ENCODE peak calls at places on chromosomes 4 and X, in seven cellular contexts. U is HCT116, G is PC-9, Z is PC-3, K is endothelial cell of umbilical vein, H is K562, V is GM23338. B is an unnamed sample.

GRCh38 chr4:24002641-24002966 is 112.8 kb upstream of the PPARGC1A start:
- DNase-seq in U (no peak), G (no peak), Z (no peak), K (no peak), H (no peak), V (no peak), B (no peak)

GRCh38 chr4:1465173-1466033 is 59.2 kb upstream of the NKX1-1 start:
- DNase-seq in U (no peak), G (no peak), Z (no peak), K (no peak), H (no peak), V (no peak), B (no peak)

GRCh38 chrX:129825746-129826505 is 17.8 kb downstream of the ZDHHC9 start:
- DNase-seq in U (no peak), G (no peak), Z (no peak), K (no peak), H (no peak), V (no peak), B (no peak)

GRCh38 chr4:113675731-113676707 is 85.5 kb downstream of the CAMK2D start:
- DNase-seq in U (no peak), G (no peak), Z (peak), K (no peak), H (no peak), V (no peak), B (peak)

GRCh38 chr4:77044458-77045124 is 31.2 kb downstream of the CCNI start:
- DNase-seq in U (no peak), G (no peak), Z (peak), K (peak), H (peak), V (peak), B (peak)

GRCh38 chr4:44351069-44351468 is 97.5 kb downstream of the KCTD8 start:
- DNase-seq in U (no peak), G (no peak), Z (peak), K (no peak), H (no peak), V (no peak), B (peak)

GRCh38 chr4:128793859-128794667 is 15.4 kb upstream of the JADE1 start:
- DNase-seq in U (no peak), G (no peak), Z (no peak), K (no peak), H (no peak), V (no peak), B (no peak)

GRCh38 chrX:39643533-39643932 is 454.2 kb downstream of the BCOR start:
- DNase-seq in U (no peak), G (no peak), Z (no peak), K (no peak), H (no peak), V (no peak), B (no peak)

GRCh38 chr4:2800691-2801596 is 8.1 kb downstream of the SH3BP2 start:
- DNase-seq in U (no peak), G (peak), Z (no peak), K (peak), H (peak), V (peak), B (peak)

GRCh38 chr4:160318567-160319220 is 1215.8 kb downstream of the RAPGEF2 start:
- DNase-seq in U (peak), G (no peak), Z (peak), K (no peak), H (no peak), V (no peak), B (no peak)

GRCh38 chr4:155604718-155605601 is 61.7 kb upstream of the GUCY1A1 start:
- DNase-seq in U (no peak), G (peak), Z (peak), K (no peak), H (no peak), V (no peak), B (peak)

DNA sequence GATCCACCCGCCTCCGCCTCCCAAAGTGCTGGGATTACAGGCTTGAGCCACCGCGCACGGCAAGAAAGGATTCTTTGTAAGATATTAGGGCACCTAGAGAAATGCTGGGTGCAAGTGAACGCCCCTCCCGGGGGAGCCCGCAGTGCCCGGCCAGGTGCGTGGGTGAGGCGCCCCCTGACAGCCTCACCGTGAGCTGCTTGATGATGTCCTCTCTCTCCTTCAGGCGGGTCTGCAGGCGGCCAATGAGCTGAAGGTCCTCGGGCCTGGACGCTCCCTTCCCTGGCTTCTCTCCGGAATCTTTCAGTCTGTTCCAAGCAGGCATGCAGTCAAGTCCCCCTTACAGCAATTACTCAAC is 21.9 kb downstream of the MED28 start:
- DNase-seq in U (no peak), G (no peak), Z (no peak), K (no peak), H (no peak), V (no peak), B (no peak)
- H3K4me2 ChIP-seq in U (no peak), G (no peak), Z (no peak), K (no peak), H (no peak), V (no peak), B (no peak)

GRCh38 chrX:25019707-25020390 is 4.1 kb upstream of the ARX start:
- DNase-seq in U (no peak), G (no peak), Z (no peak), K (no peak), H (no peak), V (no peak), B (no peak)
- TF ChIP-seq EZH2 in U (no peak), G (no peak), Z (no peak), K (peak), H (no peak), V (no peak), B (peak)

DNA sequence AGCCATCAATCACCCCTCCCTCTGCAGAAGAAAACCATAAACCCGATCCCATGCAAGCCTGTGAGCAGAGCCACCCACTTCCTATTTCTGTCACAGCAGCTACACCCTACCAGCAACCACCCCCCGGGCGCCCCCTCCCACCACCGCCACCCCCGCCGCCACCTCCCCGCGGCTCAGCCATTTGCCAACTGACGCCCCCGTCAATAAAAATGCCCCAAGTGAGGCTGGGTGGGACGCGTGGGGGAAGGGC is 1.1 kb downstream of the PPP3CA start:
- DNase-seq in U (no peak), G (no peak), Z (no peak), K (no peak), H (no peak), V (no peak), B (no peak)
- H3K4me2 ChIP-seq in U (peak), G (peak), Z (peak), K (no peak), H (no peak), V (peak), B (peak)

DNA sequence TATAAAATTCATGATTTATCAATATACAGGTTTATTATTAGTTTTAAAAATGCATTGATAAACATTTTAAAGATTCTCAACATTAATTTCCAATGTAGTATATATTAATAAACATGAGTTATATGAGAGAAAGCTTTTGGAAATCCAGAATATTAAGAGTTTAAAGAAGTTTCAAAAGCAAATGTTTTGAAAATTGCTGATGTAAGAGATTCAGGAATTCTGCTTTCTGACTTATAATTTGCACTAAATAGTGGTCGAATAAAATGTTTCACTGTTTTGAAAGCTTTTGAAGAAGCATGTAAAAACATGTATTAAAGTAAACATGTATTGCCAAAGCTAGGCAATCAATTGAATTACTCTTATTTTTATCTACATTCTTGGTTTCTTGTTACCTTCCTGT is 151.2 kb upstream of the CXorf51B start:
- DNase-seq in U (no peak), G (no peak), Z (no peak), K (no peak), H (no peak), V (no peak), B (no peak)
- TF ChIP-seq EZH2 in U (no peak), G (no peak), Z (no peak), K (no peak), H (no peak), V (no peak), B (no peak)

GRCh38 chrX:102712216-102712966 is at the start of gene GPRASP2:
- DNase-seq in U (no peak), G (no peak), Z (peak), K (peak), H (peak), V (peak), B (peak)

GRCh38 chrX:102708900-102709299 is 3.3 kb upstream of the GPRASP2 start:
- DNase-seq in U (no peak), G (no peak), Z (no peak), K (no peak), H (no peak), V (no peak), B (no peak)

GRCh38 chrX:102712967-102713677 is 874 bp downstream of the GPRASP2 start:
- DNase-seq in U (no peak), G (peak), Z (peak), K (peak), H (peak), V (peak), B (peak)

GRCh38 chrX:102714994-102715393 is 2.7 kb downstream of the GPRASP2 start:
- DNase-seq in U (no peak), G (no peak), Z (no peak), K (no peak), H (no peak), V (peak), B (no peak)

DNA sequence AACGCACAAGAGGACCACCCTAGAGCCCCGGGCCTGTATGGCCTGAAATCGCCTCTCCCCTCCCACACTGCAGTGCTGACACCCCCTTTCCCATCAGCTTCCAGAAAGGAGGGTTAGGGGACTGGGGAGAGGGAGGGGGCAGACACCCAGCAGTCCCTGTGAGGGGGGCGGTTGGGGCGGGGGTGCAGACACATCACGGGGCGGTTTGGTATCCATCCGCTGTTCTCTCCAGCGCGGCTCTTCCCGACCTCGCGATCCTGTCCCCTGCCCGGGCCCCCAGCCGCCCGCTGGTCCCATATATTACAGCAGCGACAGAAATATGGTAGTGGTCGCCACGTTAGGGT is 404 bp upstream of the GPRASP2 start:
- DNase-seq in U (no peak), G (no peak), Z (no peak), K (no peak), H (no peak), V (peak), B (no peak)
- H3K4me2 ChIP-seq in U (no peak), G (peak), Z (peak), K (peak), H (no peak), V (peak), B (peak)